ENCODE peak calls at places on chromosome 12, in seven cellular contexts. Y is Kasumi-1; Q is spleen; Z is cardiac fibroblast; W is AG09309; V is heart left ventricle; F is activated naive CD4-positive, alpha-beta T cell. T is an unnamed sample.

GRCh38 chr12:42981379-42981778 is 391.8 kb upstream of the PRICKLE1 start:
- DNase-seq in Y (no peak), Q (no peak), Z (no peak), W (no peak), V (no peak), F (no peak), T (no peak)

GRCh38 chr12:89833337-89834252 is 125.0 kb upstream of the ATP2B1 start:
- DNase-seq in Y (no peak), Q (no peak), Z (no peak), W (peak), V (no peak), F (no peak), T (no peak)

GRCh38 chr12:69515394-69515793 is 45.2 kb downstream of the FRS2 start:
- DNase-seq in Y (no peak), Q (no peak), Z (no peak), W (no peak), V (no peak), F (no peak), T (no peak)

GRCh38 chr12:115451785-115452736 is 768.1 kb upstream of the TBX3 start:
- DNase-seq in Y (no peak), Q (no peak), Z (peak), W (no peak), V (peak), F (no peak), T (no peak)

GRCh38 chr12:66279127-66279712 is 23.1 kb upstream of the HELB start:
- DNase-seq in Y (peak), Q (no peak), Z (peak), W (no peak), V (no peak), F (no peak), T (no peak)

GRCh38 chr12:106897082-106897481 is 58.6 kb upstream of the TMEM263 start:
- DNase-seq in Y (no peak), Q (no peak), Z (peak), W (no peak), V (no peak), F (no peak), T (no peak)

GRCh38 chr12:16389594-16389993 is 42.1 kb downstream of the MGST1 start:
- DNase-seq in Y (no peak), Q (no peak), Z (peak), W (peak), V (no peak), F (no peak), T (no peak)

GRCh38 chr12:3045494-3045893 is 31.7 kb upstream of the TSPAN9 start:
- DNase-seq in Y (no peak), Q (no peak), Z (no peak), W (no peak), V (peak), F (no peak), T (no peak)

GRCh38 chr12:107668320-107668719 is 17.3 kb upstream of the PWP1 start:
- DNase-seq in Y (no peak), Q (no peak), Z (no peak), W (no peak), V (no peak), F (no peak), T (no peak)

GRCh38 chr12:6828671-6829531 is 694 bp downstream of the P3H3 start:
- DNase-seq in Y (peak), Q (peak), Z (peak), W (no peak), V (no peak), F (no peak), T (no peak)

GRCh38 chr12:71201136-71201679 is 43.4 kb upstream of the TSPAN8 start:
- DNase-seq in Y (no peak), Q (no peak), Z (no peak), W (no peak), V (no peak), F (no peak), T (no peak)

GRCh38 chr12:124006582-124007170 is 33.7 kb downstream of the ZNF664 start:
- DNase-seq in Y (no peak), Q (no peak), Z (no peak), W (no peak), V (no peak), F (peak), T (no peak)

GRCh38 chr12:120013659-120014380 is 24.8 kb downstream of the BICDL1 start:
- DNase-seq in Y (no peak), Q (no peak), Z (no peak), W (no peak), V (no peak), F (no peak), T (no peak)

GRCh38 chr12:104939089-104939488 is 19.0 kb downstream of the SLC41A2 start:
- DNase-seq in Y (no peak), Q (no peak), Z (no peak), W (no peak), V (no peak), F (no peak), T (no peak)

GRCh38 chr12:64029013-64029857 is 184.7 kb downstream of the SRGAP1 start:
- DNase-seq in Y (no peak), Q (no peak), Z (peak), W (no peak), V (no peak), F (no peak), T (no peak)

GRCh38 chr12:109695961-109696461 is 17.6 kb upstream of the FAM222A start:
- DNase-seq in Y (no peak), Q (peak), Z (no peak), W (no peak), V (no peak), F (no peak), T (no peak)

GRCh38 chr12:24902521-24903304 is 46.2 kb downstream of the BCAT1 start:
- DNase-seq in Y (no peak), Q (peak), Z (peak), W (no peak), V (peak), F (no peak), T (no peak)

GRCh38 chr12:119669744-119670472 is 2.0 kb downstream of the PRKAB1 start:
- DNase-seq in Y (no peak), Q (no peak), Z (no peak), W (no peak), V (no peak), F (no peak), T (no peak)

GRCh38 chr12:131065279-131065678 is 111.6 kb downstream of the ADGRD1 start:
- DNase-seq in Y (no peak), Q (peak), Z (no peak), W (no peak), V (no peak), F (no peak), T (no peak)

GRCh38 chr12:113823816-113824215 is 142.3 kb downstream of the RBM19 start:
- DNase-seq in Y (no peak), Q (no peak), Z (no peak), W (no peak), V (no peak), F (no peak), T (no peak)